ENCODE peak calls at places on chromosomes 7 and 10, in six cellular contexts. Y is activated CD4-positive, alpha-beta memory T cell treated with anti-CD3 and anti-CD28 coated beads, Interleukin-2, amount 10 ng/mL, durations not matched to agents 7 days and 5 days; D is CD4-positive, CD25-positive, alpha-beta regulatory T cell; K is activated naive CD4-positive, alpha-beta T cell treated with anti-CD3 and anti-CD28 coated beads for 36 hours; R is NCI-H345; B is nephron progenitor cell. S is an unnamed sample.

GRCh38 chr10:1171182-1171581 is 115.0 kb downstream of the WDR37 start:
- DNase-seq in R (no peak), K (no peak), Y (no peak), D (no peak), B (no peak), S (no peak)

GRCh38 chr10:45461034-45461433 is 87.0 kb downstream of the ALOX5 start:
- DNase-seq in R (no peak), Y (no peak), K (no peak), B (no peak), D (no peak), S (no peak)

GRCh38 chr10:110919349-110919931 is at the start of gene SHOC2:
- DNase-seq in Y (peak), K (peak), B (peak), D (peak), R (no peak), S (no peak)

GRCh38 chr7:44768663-44769361 is 20.2 kb downstream of the ZMIZ2 start:
- DNase-seq in Y (no peak), K (no peak), R (peak), D (no peak), B (no peak), S (no peak)

GRCh38 chr7:42332605-42333222 is 95.7 kb upstream of the GLI3 start:
- DNase-seq in R (no peak), D (no peak), K (no peak), Y (no peak), B (no peak), S (no peak)

GRCh38 chr7:27636326-27637006 is 26.2 kb downstream of the HIBADH start:
- DNase-seq in R (peak), B (no peak), Y (no peak), K (no peak), D (no peak), S (no peak)

GRCh38 chr10:18472977-18473376 is 178.4 kb downstream of the NSUN6 start:
- DNase-seq in B (no peak), R (no peak), K (peak), D (no peak), Y (no peak), S (no peak)

GRCh38 chr10:5948999-5949759 is 28.2 kb downstream of the IL15RA start:
- DNase-seq in Y (peak), K (peak), D (no peak), R (peak), B (peak), S (peak)

GRCh38 chr10:130111115-130111847 is 651 bp upstream of the C10orf143 start:
- DNase-seq in Y (peak), K (peak), D (peak), B (peak), R (peak), S (peak)

GRCh38 chr7:108146070-108146842 is 16.1 kb upstream of the LAMB4 start:
- DNase-seq in D (no peak), B (peak), R (peak), K (peak), Y (peak), S (peak)

GRCh38 chr10:14953452-14954000 is 370 bp downstream of the DCLRE1C start:
- DNase-seq in B (peak), Y (peak), R (no peak), D (no peak), K (no peak), S (peak)

GRCh38 chr10:32349968-32350738 is 3.2 kb upstream of the EPC1 start:
- DNase-seq in D (no peak), B (no peak), R (peak), K (no peak), Y (no peak), S (no peak)

GRCh38 chr10:75272896-75273295 is 37.1 kb upstream of the COMTD1 start:
- DNase-seq in K (no peak), R (no peak), D (no peak), B (no peak), Y (no peak), S (no peak)

GRCh38 chr10:129507216-129507615 is 40.2 kb downstream of the MGMT start:
- DNase-seq in R (no peak), D (no peak), Y (no peak), K (no peak), B (no peak), S (no peak)

GRCh38 chr10:92699518-92700272 is 9.9 kb downstream of the HHEX start:
- DNase-seq in R (peak), D (no peak), K (peak), B (peak), Y (peak), S (no peak)

GRCh38 chr10:131212763-131213325 is 98.7 kb downstream of the TCERG1L start:
- DNase-seq in K (no peak), R (no peak), B (no peak), D (no peak), Y (no peak), S (no peak)

GRCh38 chr7:142539901-142540300 is 209.4 kb upstream of the PRSS1 start:
- DNase-seq in R (no peak), Y (no peak), K (no peak), D (no peak), B (no peak), S (no peak)

GRCh38 chr10:18949391-18949790 is 99.2 kb upstream of the MALRD1 start:
- DNase-seq in D (no peak), K (no peak), B (no peak), R (no peak), Y (no peak), S (no peak)

GRCh38 chr10:86747796-86748581 is 8.4 kb upstream of the BMPR1A start:
- DNase-seq in R (no peak), B (no peak), D (no peak), Y (no peak), K (no peak), S (peak)

GRCh38 chr10:69337312-69338132 is 59.2 kb downstream of the HK1 start:
- DNase-seq in D (no peak), R (peak), B (no peak), Y (no peak), K (no peak), S (no peak)

GRCh38 chr7:76262683-76263402 is 39.6 kb upstream of the HSPB1 start:
- DNase-seq in Y (peak), B (peak), K (peak), D (no peak), R (peak), S (no peak)

GRCh38 chr10:129472696-129473555 is 5.9 kb downstream of the MGMT start:
- DNase-seq in Y (no peak), R (no peak), D (no peak), K (no peak), B (no peak), S (no peak)

GRCh38 chr7:128197989-128198580 is 43.0 kb upstream of the LEP start:
- DNase-seq in D (no peak), R (no peak), B (no peak), K (no peak), Y (no peak), S (no peak)

GRCh38 chr7:9324513-9324912 is 891.1 kb downstream of the NXPH1 start:
- DNase-seq in Y (no peak), K (no peak), R (no peak), D (no peak), B (no peak), S (no peak)

GRCh38 chr7:106986450-106986977 is 58.0 kb upstream of the PRKAR2B start:
- DNase-seq in R (no peak), Y (no peak), B (no peak), K (no peak), D (no peak), S (no peak)

S was measured in pulmonary artery endothelial cell.